ENCODE peak calls at places on chromosomes 13 and 19, in five cellular contexts. Q is DND-41; D is DMS153; W is NCI-H1092 treated with DMSO at 0.1 percent for 48 hours; E is effector CD4-positive, alpha-beta T cell. C is an unnamed sample.

GRCh38 chr19:30719189-30719990 is 347.2 kb downstream of the ZNF536 start:
- DNase-seq in Q (no peak), D (no peak), W (no peak), E (no peak), C (peak)

GRCh38 chr13:74687452-74688180 is 553.4 kb upstream of the KLF12 start:
- DNase-seq in Q (no peak), D (no peak), W (no peak), E (no peak), C (no peak)

GRCh38 chr13:73677041-73677589 is 457.1 kb downstream of the KLF12 start:
- DNase-seq in Q (no peak), D (peak), W (no peak), E (no peak), C (no peak)

GRCh38 chr13:34719060-34719875 is 222.8 kb upstream of the NBEA start:
- DNase-seq in Q (no peak), D (peak), W (no peak), E (no peak), C (no peak)

GRCh38 chr19:53868091-53868891 is 608 bp downstream of the MYADM start:
- DNase-seq in Q (no peak), D (no peak), W (no peak), E (no peak), C (peak)

GRCh38 chr19:10835089-10835753 is 791 bp downstream of the TMED1 start:
- DNase-seq in Q (no peak), D (no peak), W (no peak), E (no peak), C (peak)

GRCh38 chr13:107231941-107232340 is 664.0 kb upstream of the ARGLU1 start:
- DNase-seq in Q (no peak), D (peak), W (peak), E (no peak), C (no peak)

GRCh38 chr13:97440598-97440997 is 6.6 kb downstream of the RAP2A start:
- DNase-seq in Q (no peak), D (no peak), W (no peak), E (no peak), C (no peak)

GRCh38 chr13:25783480-25784081 is 268.2 kb downstream of the SHISA2 start:
- DNase-seq in Q (no peak), D (peak), W (peak), E (no peak), C (no peak)